ENCODE peak calls at places on chromosomes 16 and 17, in six cellular contexts. One of them, this sample, is unnamed.

GRCh38 chr17:49434821-49435581 is 20.3 kb upstream of the PHB1 start:
- DNase-seq in Peyer's patch: peak; percentile 46
- DNase-seq in astrocyte: peak; percentile 14
- DNase-seq in IMR-90: peak; percentile 41
- DNase-seq in breast epithelium: peak; percentile 61
- DNase-seq in tibial nerve: no peak
- DNase-seq in this sample: peak; percentile 45

GRCh38 chr16:12680531-12680930 is 123.2 kb downstream of the CPPED1 start:
- DNase-seq in Peyer's patch: no peak
- DNase-seq in astrocyte: no peak
- DNase-seq in IMR-90: no peak
- DNase-seq in breast epithelium: no peak
- DNase-seq in tibial nerve: no peak
- DNase-seq in this sample: no peak

GRCh38 chr17:68344701-68345136 is 53.4 kb downstream of the ARSG start:
- DNase-seq in Peyer's patch: peak; percentile 38
- DNase-seq in astrocyte: no peak
- DNase-seq in IMR-90: no peak
- DNase-seq in breast epithelium: no peak
- DNase-seq in tibial nerve: no peak
- DNase-seq in this sample: no peak

GRCh38 chr16:17354121-17354750 is 116.5 kb downstream of the XYLT1 start:
- DNase-seq in Peyer's patch: no peak
- DNase-seq in astrocyte: no peak
- DNase-seq in IMR-90: no peak
- DNase-seq in breast epithelium: no peak
- DNase-seq in tibial nerve: no peak
- DNase-seq in this sample: no peak

GRCh38 chr16:22711847-22712246 is 102.1 kb upstream of the HS3ST2 start:
- DNase-seq in Peyer's patch: no peak
- DNase-seq in astrocyte: no peak
- DNase-seq in IMR-90: no peak
- DNase-seq in breast epithelium: no peak
- DNase-seq in tibial nerve: no peak
- DNase-seq in this sample: no peak

GRCh38 chr17:50062323-50063243 is 6.7 kb downstream of the ITGA3 start:
- DNase-seq in Peyer's patch: no peak
- DNase-seq in astrocyte: peak; percentile 79
- DNase-seq in IMR-90: peak; percentile 73
- DNase-seq in breast epithelium: peak; percentile 95
- DNase-seq in tibial nerve: no peak
- DNase-seq in this sample: peak; percentile 100

GRCh38 chr16:48365030-48365600 is 20.1 kb downstream of the SIAH1 start:
- DNase-seq in Peyer's patch: no peak
- DNase-seq in astrocyte: no peak
- DNase-seq in IMR-90: no peak
- DNase-seq in breast epithelium: no peak
- DNase-seq in tibial nerve: no peak
- DNase-seq in this sample: no peak

GRCh38 chr16:57577691-57578224 is 35.3 kb downstream of the ADGRG5 start:
- DNase-seq in Peyer's patch: peak; percentile 19
- DNase-seq in astrocyte: no peak
- DNase-seq in IMR-90: no peak
- DNase-seq in breast epithelium: no peak
- DNase-seq in tibial nerve: no peak
- DNase-seq in this sample: no peak

GRCh38 chr16:1991588-1992474 is 2.1 kb downstream of the SYNGR3 start:
- DNase-seq in Peyer's patch: peak; percentile 98
- DNase-seq in astrocyte: peak; percentile 53
- DNase-seq in IMR-90: peak; percentile 83
- DNase-seq in breast epithelium: peak; percentile 87
- DNase-seq in tibial nerve: peak; percentile 78
- DNase-seq in this sample: peak; percentile 87

GRCh38 chr17:67178555-67178954 is 66.4 kb downstream of the HELZ start:
- DNase-seq in Peyer's patch: no peak
- DNase-seq in astrocyte: no peak
- DNase-seq in IMR-90: no peak
- DNase-seq in breast epithelium: no peak
- DNase-seq in tibial nerve: no peak
- DNase-seq in this sample: no peak

GRCh38 chr16:85289760-85290625 is 177.7 kb upstream of the CIBAR2 start:
- DNase-seq in Peyer's patch: no peak
- DNase-seq in astrocyte: no peak
- DNase-seq in IMR-90: no peak
- DNase-seq in breast epithelium: no peak
- DNase-seq in tibial nerve: no peak
- DNase-seq in this sample: no peak

GRCh38 chr17:61770043-61770442 is 93.3 kb downstream of the BRIP1 start:
- DNase-seq in Peyer's patch: no peak
- DNase-seq in astrocyte: no peak
- DNase-seq in IMR-90: peak; percentile 70
- DNase-seq in breast epithelium: no peak
- DNase-seq in tibial nerve: no peak
- DNase-seq in this sample: no peak

GRCh38 chr16:84599528-84600202 is 18.2 kb downstream of the COTL1 start:
- DNase-seq in Peyer's patch: peak; percentile 84
- DNase-seq in astrocyte: peak; percentile 70
- DNase-seq in IMR-90: peak; percentile 85
- DNase-seq in breast epithelium: no peak
- DNase-seq in tibial nerve: no peak
- DNase-seq in this sample: peak; percentile 44

GRCh38 chr17:79650861-79651260 is 40.0 kb upstream of the RBFOX3 start:
- DNase-seq in Peyer's patch: no peak
- DNase-seq in astrocyte: no peak
- DNase-seq in IMR-90: no peak
- DNase-seq in breast epithelium: no peak
- DNase-seq in tibial nerve: no peak
- DNase-seq in this sample: no peak

GRCh38 chr17:31538080-31538762 is 146.7 kb downstream of the RAB11FIP4 start:
- DNase-seq in Peyer's patch: peak; percentile 89
- DNase-seq in astrocyte: no peak
- DNase-seq in IMR-90: no peak
- DNase-seq in breast epithelium: no peak
- DNase-seq in tibial nerve: no peak
- DNase-seq in this sample: no peak

GRCh38 chr16:24152826-24153225 is 103.3 kb upstream of the CACNG3 start:
- DNase-seq in Peyer's patch: no peak
- DNase-seq in astrocyte: peak; percentile 23
- DNase-seq in IMR-90: no peak
- DNase-seq in breast epithelium: no peak
- DNase-seq in tibial nerve: no peak
- DNase-seq in this sample: no peak

GRCh38 chr17:76384987-76385891 is 830 bp downstream of the SPHK1 start:
- DNase-seq in Peyer's patch: no peak
- DNase-seq in astrocyte: peak; percentile 55
- DNase-seq in IMR-90: peak; percentile 73
- DNase-seq in breast epithelium: no peak
- DNase-seq in tibial nerve: no peak
- DNase-seq in this sample: peak; percentile 77

GRCh38 chr17:68909066-68909465 is 46.1 kb downstream of the ABCA8 start:
- DNase-seq in Peyer's patch: no peak
- DNase-seq in astrocyte: peak; percentile 95
- DNase-seq in IMR-90: peak; percentile 93
- DNase-seq in breast epithelium: peak; percentile 55
- DNase-seq in tibial nerve: no peak
- DNase-seq in this sample: peak; percentile 76

GRCh38 chr17:38451840-38452529 is 23.7 kb downstream of the ARHGAP23 start:
- DNase-seq in Peyer's patch: no peak
- DNase-seq in astrocyte: peak; percentile 89
- DNase-seq in IMR-90: peak; percentile 94
- DNase-seq in breast epithelium: peak; percentile 37
- DNase-seq in tibial nerve: no peak
- DNase-seq in this sample: peak; percentile 94

GRCh38 chr17:3447625-3448024 is 14.0 kb upstream of the OR1E2 start:
- DNase-seq in Peyer's patch: no peak
- DNase-seq in astrocyte: no peak
- DNase-seq in IMR-90: no peak
- DNase-seq in breast epithelium: no peak
- DNase-seq in tibial nerve: no peak
- DNase-seq in this sample: no peak

GRCh38 chr17:10313037-10313672 is 59.7 kb downstream of the MYH13 start:
- DNase-seq in Peyer's patch: no peak
- DNase-seq in astrocyte: no peak
- DNase-seq in IMR-90: no peak
- DNase-seq in breast epithelium: no peak
- DNase-seq in tibial nerve: no peak
- DNase-seq in this sample: no peak

GRCh38 chr17:4852504-4853075 is 19.4 kb downstream of the MINK1 start:
- DNase-seq in Peyer's patch: no peak
- DNase-seq in astrocyte: peak; percentile 44
- DNase-seq in IMR-90: peak; percentile 78
- DNase-seq in breast epithelium: no peak
- DNase-seq in tibial nerve: no peak
- DNase-seq in this sample: peak; percentile 11

GRCh38 chr17:76268991-76269981 is 4.1 kb downstream of the UBALD2 start:
- DNase-seq in Peyer's patch: no peak
- DNase-seq in astrocyte: no peak
- DNase-seq in IMR-90: no peak
- DNase-seq in breast epithelium: no peak
- DNase-seq in tibial nerve: no peak
- DNase-seq in this sample: no peak

GRCh38 chr16:27217256-27217655 is 13.9 kb downstream of the KDM8 start:
- DNase-seq in Peyer's patch: no peak
- DNase-seq in astrocyte: peak; percentile 78
- DNase-seq in IMR-90: peak; percentile 77
- DNase-seq in breast epithelium: no peak
- DNase-seq in tibial nerve: no peak
- DNase-seq in this sample: no peak

GRCh38 chr17:30188211-30188939 is 47.1 kb downstream of the SLC6A4 start:
- DNase-seq in Peyer's patch: no peak
- DNase-seq in astrocyte: no peak
- DNase-seq in IMR-90: no peak
- DNase-seq in breast epithelium: no peak
- DNase-seq in tibial nerve: no peak
- DNase-seq in this sample: no peak

GRCh38 chr17:76089680-76090516 is 10.9 kb downstream of the ZACN start:
- DNase-seq in Peyer's patch: no peak
- DNase-seq in astrocyte: no peak
- DNase-seq in IMR-90: no peak
- DNase-seq in breast epithelium: no peak
- DNase-seq in tibial nerve: no peak
- DNase-seq in this sample: no peak

GRCh38 chr16:28136751-28137434 is 73.4 kb upstream of the GSG1L start:
- DNase-seq in Peyer's patch: no peak
- DNase-seq in astrocyte: no peak
- DNase-seq in IMR-90: no peak
- DNase-seq in breast epithelium: no peak
- DNase-seq in tibial nerve: no peak
- DNase-seq in this sample: no peak

GRCh38 chr17:82464567-82464929 is 6.0 kb downstream of the NARF start:
- DNase-seq in Peyer's patch: no peak
- DNase-seq in astrocyte: no peak
- DNase-seq in IMR-90: no peak
- DNase-seq in breast epithelium: no peak
- DNase-seq in tibial nerve: no peak
- DNase-seq in this sample: no peak

GRCh38 chr17:42531455-42532354 is 4.3 kb upstream of the NAGLU start:
- DNase-seq in Peyer's patch: peak; percentile 68
- DNase-seq in astrocyte: no peak
- DNase-seq in IMR-90: peak; percentile 34
- DNase-seq in breast epithelium: no peak
- DNase-seq in tibial nerve: no peak
- DNase-seq in this sample: peak; percentile 65
- H3K4me3 ChIP-seq in Peyer's patch: peak overlapping the region; percentile 58
- H3K4me3 ChIP-seq in astrocyte: peak overlapping the region; percentile 61
- H3K4me3 ChIP-seq in IMR-90: peak overlapping the region; percentile 42
- H3K4me3 ChIP-seq in breast epithelium: peak overlapping the region; percentile 48
- H3K4me3 ChIP-seq in tibial nerve: peak overlapping the region; percentile 33
- H3K4me3 ChIP-seq in this sample: peak overlapping the region; percentile 45

DNA sequence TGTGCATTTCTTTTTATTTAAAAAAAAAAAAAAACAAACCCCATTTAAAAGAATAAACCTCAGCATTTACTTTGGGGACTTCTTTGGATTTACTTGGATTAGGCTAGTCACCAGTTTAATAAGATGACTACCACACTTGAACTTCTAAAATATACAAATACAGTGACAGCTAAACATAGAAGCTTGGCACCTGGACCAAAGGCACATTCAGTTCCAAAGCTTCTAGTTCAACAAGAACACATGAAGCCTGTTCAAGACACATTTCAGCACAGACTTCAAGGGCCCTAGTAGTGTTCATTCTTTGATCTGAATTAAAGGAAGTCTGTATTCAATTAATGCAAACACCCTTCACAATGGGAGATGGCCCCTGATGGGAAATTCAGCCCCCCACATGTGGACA is 11.6 kb upstream of the ROGDI start:
- DNase-seq in Peyer's patch: no peak
- DNase-seq in astrocyte: no peak
- DNase-seq in IMR-90: no peak
- DNase-seq in breast epithelium: no peak
- DNase-seq in tibial nerve: no peak
- DNase-seq in this sample: no peak
- H3K36me3 ChIP-seq in Peyer's patch: peaks cover 89% of the 10 kb centered on the region
- H3K36me3 ChIP-seq in astrocyte: peaks cover 16% of the 10 kb centered on the region
- H3K36me3 ChIP-seq in IMR-90: peaks cover 52% of the 10 kb centered on the region
- H3K36me3 ChIP-seq in breast epithelium: peaks cover 14% of the 10 kb centered on the region
- H3K36me3 ChIP-seq in tibial nerve: peaks cover 13% of the 10 kb centered on the region
- H3K36me3 ChIP-seq in this sample: peaks cover 76% of the 10 kb centered on the region

DNA sequence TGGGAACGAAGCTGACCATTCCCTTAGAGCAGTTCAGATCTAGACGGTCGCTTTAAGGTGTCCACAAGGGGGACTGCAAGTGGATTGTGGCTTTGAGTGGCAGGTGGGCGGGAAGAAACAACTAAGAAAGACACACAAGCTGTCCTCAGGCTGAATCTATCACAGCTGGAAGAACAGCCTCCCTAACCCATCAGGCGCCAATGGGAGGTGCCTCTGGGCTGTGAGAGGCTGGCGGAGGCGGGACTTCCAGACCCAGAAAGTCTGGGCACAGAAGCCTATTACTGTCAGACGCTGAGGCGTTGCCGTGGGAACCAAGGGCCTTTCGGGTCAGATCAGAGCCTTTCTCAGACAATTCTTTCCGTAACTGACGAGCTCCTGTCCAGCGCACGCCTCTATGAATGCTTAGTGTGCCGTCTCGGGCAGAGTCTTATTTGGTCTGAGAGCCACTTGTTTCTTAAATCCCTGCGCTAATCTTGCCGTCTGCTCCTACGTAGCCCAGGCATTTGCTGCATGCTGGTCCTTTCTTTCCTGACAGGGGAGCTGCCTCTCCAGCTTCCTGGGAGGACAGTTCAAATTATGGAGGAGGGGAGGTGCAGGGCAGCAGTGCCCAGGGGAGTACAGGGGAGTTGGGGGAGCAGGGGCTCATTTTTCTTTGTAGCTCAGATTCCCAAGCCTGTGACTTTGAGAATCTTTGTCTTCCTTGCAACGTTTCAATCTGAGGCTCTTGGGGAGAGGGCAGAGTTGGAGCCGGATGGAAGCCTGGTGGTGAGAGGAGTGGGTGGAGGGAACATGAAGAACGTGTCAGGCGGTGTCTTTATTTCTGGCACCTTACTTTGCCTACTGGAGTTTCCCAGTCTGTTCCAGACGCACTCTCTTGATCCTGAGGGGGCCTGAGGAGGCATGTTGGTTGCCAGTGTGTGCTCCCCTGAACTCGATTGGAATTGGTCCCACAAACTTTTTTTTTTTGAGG is 618.7 kb downstream of the KCNJ18 start:
- DNase-seq in Peyer's patch: no peak
- DNase-seq in astrocyte: no peak
- DNase-seq in IMR-90: no peak
- DNase-seq in breast epithelium: no peak
- DNase-seq in tibial nerve: no peak
- DNase-seq in this sample: peak; percentile 86
- H3K9me3 ChIP-seq in Peyer's patch: no peaks in the 10 kb centered on the region
- H3K9me3 ChIP-seq in astrocyte: no peaks in the 10 kb centered on the region
- H3K9me3 ChIP-seq in IMR-90: peaks cover 10% of the 10 kb centered on the region
- H3K9me3 ChIP-seq in breast epithelium: no peaks in the 10 kb centered on the region
- H3K9me3 ChIP-seq in tibial nerve: no peaks in the 10 kb centered on the region
- H3K9me3 ChIP-seq in this sample: no peaks in the 10 kb centered on the region

GRCh38 chr16:426906-427249 is 1.4 kb downstream of the RAB11FIP3 start:
- DNase-seq in Peyer's patch: no peak
- DNase-seq in astrocyte: no peak
- DNase-seq in IMR-90: no peak
- DNase-seq in breast epithelium: no peak
- DNase-seq in tibial nerve: no peak
- DNase-seq in this sample: no peak
- H3K4me3 ChIP-seq in Peyer's patch: peak overlapping the region; percentile 61
- H3K4me3 ChIP-seq in astrocyte: peak overlapping the region; percentile 71
- H3K4me3 ChIP-seq in IMR-90: peak overlapping the region; percentile 65
- H3K4me3 ChIP-seq in breast epithelium: peak overlapping the region; percentile 64
- H3K4me3 ChIP-seq in tibial nerve: peak overlapping the region; percentile 42
- H3K4me3 ChIP-seq in this sample: peak overlapping the region; percentile 71

This sample was measured in MG63.